ENCODE peak calls at places on chromosome 13, in four cellular contexts. N is K562, Q is HepG2, T is GM12878. I is an unnamed sample.
A peak's percentile ranks its signal among the peaks of the same experiment; 100 is the strongest.

GRCh38 chr13:98429977-98430785 is 146.7 kb downstream of the STK24 start:
- DNase-seq in T (no peak), N (no peak), Q (no peak), I (no peak)

GRCh38 chr13:59527500-59527899 is 636.2 kb downstream of the DIAPH3 start:
- DNase-seq in Q (no peak), N (no peak), T (no peak), I (no peak)

GRCh38 chr13:50081899-50082425 is 66.7 kb downstream of the KCNRG start:
- DNase-seq in T (peak; percentile 100), Q (peak; percentile 96), N (peak; percentile 97), I (peak; percentile 99)

GRCh38 chr13:27383104-27383921 is 41.1 kb upstream of the GTF3A start:
- DNase-seq in T (no peak), N (peak; percentile 39), Q (peak; percentile 67), I (no peak)

GRCh38 chr13:27541386-27541785 is 78.9 kb downstream of the LNX2 start:
- DNase-seq in T (no peak), Q (no peak), N (no peak), I (no peak)

GRCh38 chr13:77184455-77184854 is 142.4 kb downstream of the MYCBP2 start:
- DNase-seq in N (no peak), T (peak; percentile 87), Q (no peak), I (no peak)

GRCh38 chr13:89465366-89465765 is 1794.2 kb downstream of the SLITRK5 start:
- DNase-seq in N (no peak), Q (no peak), T (peak; percentile 3), I (no peak)

GRCh38 chr13:49679244-49679643 is 12.0 kb downstream of the EBPL start:
- DNase-seq in N (peak; percentile 8), T (no peak), Q (peak; percentile 39), I (no peak)

GRCh38 chr13:87676254-87677042 is 5.3 kb downstream of the SLITRK5 start:
- DNase-seq in T (no peak), N (no peak), Q (no peak), I (peak; percentile 35)

GRCh38 chr13:32153056-32153455 is 121.5 kb downstream of the FRY start:
- DNase-seq in N (no peak), T (no peak), Q (no peak), I (no peak)

GRCh38 chr13:35857769-35858168 is 273.4 kb downstream of the DCLK1 start:
- DNase-seq in Q (no peak), T (no peak), N (no peak), I (peak; percentile 48)

GRCh38 chr13:51267581-51267980 is 45.4 kb downstream of the FAM124A start:
- DNase-seq in N (no peak), T (no peak), Q (no peak), I (no peak)

GRCh38 chr13:37681295-37682032 is 82.9 kb upstream of the POSTN start:
- DNase-seq in N (no peak), Q (no peak), T (no peak), I (no peak)

GRCh38 chr13:43273362-43273761 is 250.0 kb downstream of the DNAJC15 start:
- DNase-seq in T (no peak), Q (no peak), N (no peak), I (no peak)

GRCh38 chr13:59587971-59588716 is 575.6 kb downstream of the DIAPH3 start:
- DNase-seq in T (no peak), N (no peak), Q (no peak), I (no peak)

GRCh38 chr13:41494202-41494601 is 36.9 kb downstream of the RGCC start:
- DNase-seq in N (no peak), T (no peak), Q (no peak), I (no peak)

GRCh38 chr13:31042084-31042483 is 109.6 kb downstream of the TEX26 start:
- DNase-seq in Q (no peak), T (no peak), N (no peak), I (no peak)

GRCh38 chr13:20703785-20704458 is 423 bp downstream of the IL17D start:
- DNase-seq in Q (peak; percentile 58), N (peak; percentile 71), T (peak; percentile 9), I (peak; percentile 74)

GRCh38 chr13:52348983-52349780 is 56.8 kb downstream of the THSD1 start:
- DNase-seq in N (peak; percentile 26), Q (no peak), T (no peak), I (no peak)

GRCh38 chr13:70849267-70849666 is 741.0 kb upstream of the KLHL1 start:
- DNase-seq in Q (no peak), T (no peak), N (no peak), I (no peak)

GRCh38 chr13:95547531-95548167 is 4.9 kb upstream of the CLDN10 start:
- DNase-seq in T (no peak), Q (no peak), N (no peak), I (no peak)

GRCh38 chr13:43383488-43384165 is 360.2 kb downstream of the DNAJC15 start:
- DNase-seq in T (no peak), Q (no peak), N (no peak), I (no peak)

GRCh38 chr13:49563513-49563912 is 21.8 kb downstream of the RCBTB1 start:
- DNase-seq in Q (no peak), N (no peak), T (no peak), I (no peak)

GRCh38 chr13:113046066-113046882 is 59.3 kb upstream of the F7 start:
- DNase-seq in N (no peak), T (no peak), Q (no peak), I (no peak)

GRCh38 chr13:110617326-110618072 is 2.2 kb downstream of the NAXD start:
- DNase-seq in T (no peak), Q (peak; percentile 43), N (peak; percentile 38), I (no peak)
- TF ChIP-seq ATF3 in T (no peak), Q (no peak), N (peak; percentile 68), I (no peak)

GRCh38 chr13:73158851-73159250 is 100.0 kb downstream of the KLF5 start:
- DNase-seq in T (no peak), Q (no peak), N (no peak), I (no peak)
- TF ChIP-seq USF2 in T (no peak), Q (no peak), N (no peak), I (no peak)

GRCh38 chr13:45341034-45341798 is at the start of gene TPT1:
- DNase-seq in N (peak; percentile 97), T (peak; percentile 96), Q (peak; percentile 96), I (peak; percentile 98)
- TF ChIP-seq CBFB in N (no peak), T (peak; percentile 63), Q (no peak), I (peak; percentile 80)

GRCh38 chr13:75360170-75360569 is 121.8 kb downstream of the TBC1D4 start:
- DNase-seq in N (no peak), Q (no peak), T (no peak), I (no peak)

GRCh38 chr13:75359266-75359665 is 122.7 kb downstream of the TBC1D4 start:
- DNase-seq in N (no peak), T (no peak), Q (no peak), I (no peak)

GRCh38 chr13:75355609-75356008 is 126.4 kb downstream of the TBC1D4 start:
- DNase-seq in Q (no peak), T (no peak), N (no peak), I (no peak)

GRCh38 chr13:75356426-75356825 is 125.5 kb downstream of the TBC1D4 start:
- DNase-seq in N (no peak), Q (no peak), T (no peak), I (no peak)

DNA sequence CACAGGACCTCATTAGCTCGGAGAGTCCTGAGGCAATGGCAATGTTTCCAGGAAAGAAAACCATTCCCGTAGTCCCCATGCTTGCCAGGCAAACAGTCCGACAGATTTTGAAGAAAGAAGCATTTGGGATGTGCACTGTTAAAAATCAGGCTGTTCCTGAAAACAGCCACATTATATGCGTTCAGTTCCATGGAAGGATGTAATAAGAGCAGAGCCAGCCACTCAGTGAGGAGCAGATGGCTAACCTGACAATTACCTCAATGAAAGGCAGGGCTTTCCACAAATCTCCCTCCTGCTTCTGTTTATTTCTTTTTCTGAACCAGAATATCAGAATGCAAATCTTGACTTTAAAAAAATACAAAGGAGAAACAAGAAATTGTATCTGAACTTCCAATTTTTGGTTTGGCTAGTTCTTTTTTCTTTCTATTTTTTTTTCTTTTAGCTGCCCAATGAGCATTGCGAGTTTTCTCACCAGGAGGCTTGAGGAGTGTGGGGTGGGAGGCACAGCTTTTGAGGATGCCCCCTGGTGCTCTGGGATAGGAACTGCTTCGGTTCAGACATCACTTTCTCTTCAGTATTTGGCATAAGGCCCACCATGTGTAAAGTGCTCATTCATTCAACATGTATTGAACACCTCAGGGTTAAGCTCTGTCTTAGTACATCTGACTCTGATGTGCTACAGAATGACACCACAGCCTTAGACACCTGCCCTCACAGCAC is 124.2 kb downstream of the TBC1D4 start:
- DNase-seq in N (peak; percentile 68), T (no peak), Q (peak; percentile 69), I (peak; percentile 57)
- TF ChIP-seq ATF3 in N (no peak), T (no peak), Q (no peak), I (no peak)

DNA sequence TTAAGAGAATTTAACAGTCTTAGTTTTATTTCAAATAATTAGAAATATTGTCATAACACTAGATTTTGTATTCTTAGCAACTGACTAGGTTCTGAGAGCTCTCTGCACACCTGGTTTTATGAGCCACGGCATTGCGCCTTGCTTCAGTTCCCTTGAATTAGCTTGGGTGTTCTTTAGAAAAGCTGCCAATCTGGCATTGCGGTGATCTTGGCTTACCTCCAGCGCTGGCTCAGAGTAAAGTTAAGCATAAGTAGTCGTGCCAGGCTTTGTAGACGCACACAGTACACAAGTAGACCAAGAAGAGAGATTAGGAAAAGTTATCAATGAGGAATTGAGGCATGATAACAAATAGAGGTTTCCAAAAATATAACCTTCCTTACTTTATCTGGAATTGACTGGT is 45.7 kb downstream of the TPP2 start:
- DNase-seq in N (no peak), T (no peak), Q (no peak), I (no peak)
- TF ChIP-seq USF2 in N (no peak), T (no peak), Q (no peak), I (no peak)

DNA sequence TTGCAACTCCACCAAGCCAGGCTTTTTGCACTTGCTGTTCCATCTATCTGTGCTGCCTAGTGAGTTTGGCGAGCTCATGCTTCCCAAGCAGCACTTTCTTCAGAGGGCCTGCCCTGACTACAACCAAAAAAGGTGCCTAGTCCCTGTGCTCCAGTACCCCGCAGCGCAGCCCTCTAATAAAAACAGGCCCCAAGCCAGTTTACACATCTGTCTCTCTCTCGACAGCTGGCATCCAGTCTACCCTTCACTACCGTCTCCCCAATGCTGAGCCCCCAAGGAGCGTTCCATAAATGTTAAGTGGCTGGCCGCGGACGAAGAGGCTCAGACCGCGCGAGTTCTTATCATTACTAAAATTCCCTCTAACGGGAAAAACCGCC is 512 bp downstream of the MED4 start:
- DNase-seq in Q (no peak), N (peak; percentile 19), T (no peak), I (no peak)
- TF ChIP-seq CBFB in Q (no peak), N (no peak), T (no peak), I (no peak)

DNA sequence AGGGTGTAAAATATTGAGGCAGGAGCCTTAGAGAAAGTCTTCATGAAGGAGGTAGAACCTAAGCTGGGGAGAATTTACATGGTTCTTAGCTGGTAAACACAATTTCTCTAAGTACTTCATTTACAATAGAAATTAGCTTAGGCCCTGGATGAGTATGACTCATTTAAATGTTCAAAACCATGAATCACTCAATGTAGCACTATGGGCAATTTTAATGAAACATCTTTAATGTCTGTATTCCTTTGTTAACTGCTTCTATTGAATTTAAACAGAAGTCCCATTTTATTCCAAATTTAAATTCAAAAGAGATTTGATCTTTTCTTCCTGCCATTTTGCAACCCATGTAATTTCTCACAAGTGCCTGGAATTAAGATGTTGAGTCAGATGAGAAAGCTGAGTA is 252.1 kb downstream of the RFC3 start:
- DNase-seq in N (no peak), T (no peak), Q (no peak), I (no peak)
- TF ChIP-seq ATF3 in N (no peak), T (no peak), Q (no peak), I (no peak)

I was measured in WTC11.